ENCODE peak calls at places on chromosomes 5 and 9, in eight cellular contexts. D is neural progenitor cell, C is GM23248, I is GM23338, H is SK-N-SH, F is hepatocyte, R is PC-3, L is OCI-LY7. M is an unnamed sample.

GRCh38 chr9:115596743-115597080 is 478.8 kb upstream of the TNC start:
- DNase-seq in D (no peak), C (peak), I (no peak), H (no peak), F (no peak), R (no peak), L (no peak), M (no peak)

GRCh38 chr5:93279292-93279974 is 301.6 kb downstream of the NR2F1-AS1 start:
- DNase-seq in D (no peak), C (peak), I (no peak), H (peak), F (no peak), R (peak), L (no peak), M (no peak)

GRCh38 chr5:111973946-111974345 is 217.0 kb upstream of the NREP start:
- DNase-seq in D (no peak), C (no peak), I (no peak), H (no peak), F (no peak), R (no peak), L (no peak), M (no peak)

GRCh38 chr5:36390640-36391039 is 88.9 kb upstream of the RANBP3L start:
- DNase-seq in D (no peak), C (no peak), I (no peak), H (no peak), F (no peak), R (no peak), L (no peak), M (no peak)

GRCh38 chr9:111868475-111868874 is 28.1 kb upstream of the UGCG start:
- DNase-seq in D (no peak), C (no peak), I (peak), H (no peak), F (no peak), R (no peak), L (no peak), M (no peak)

GRCh38 chr5:101370240-101370639 is 467.2 kb upstream of the ST8SIA4 start:
- DNase-seq in D (peak), C (peak), I (no peak), H (no peak), F (no peak), R (no peak), L (no peak), M (no peak)

GRCh38 chr9:21933865-21934264 is 60.3 kb downstream of the CDKN2A start:
- DNase-seq in D (no peak), C (peak), I (no peak), H (no peak), F (no peak), R (peak), L (no peak), M (no peak)

GRCh38 chr5:167769846-167770420 is 521.5 kb upstream of the WWC1 start:
- DNase-seq in D (no peak), C (peak), I (no peak), H (no peak), F (no peak), R (no peak), L (no peak), M (no peak)

GRCh38 chr5:113427871-113428574 is 6.8 kb downstream of the TSSK1B start:
- DNase-seq in D (no peak), C (no peak), I (no peak), H (no peak), F (no peak), R (no peak), L (no peak), M (no peak)

GRCh38 chr9:6782378-6782777 is 24.6 kb downstream of the KDM4C start:
- DNase-seq in D (no peak), C (no peak), I (no peak), H (no peak), F (no peak), R (no peak), L (no peak), M (no peak)

GRCh38 chr5:13648822-13649221 is 295.7 kb downstream of the DNAH5 start:
- DNase-seq in D (no peak), C (peak), I (peak), H (no peak), F (no peak), R (no peak), L (no peak), M (no peak)

GRCh38 chr5:109743770-109744212 is 54.1 kb downstream of the MAN2A1 start:
- DNase-seq in D (peak), C (peak), I (peak), H (no peak), F (peak), R (peak), L (no peak), M (no peak)

GRCh38 chr9:133991964-133992779 is at the start of gene VAV2:
- DNase-seq in D (peak), C (peak), I (peak), H (peak), F (peak), R (peak), L (peak), M (peak)

GRCh38 chr9:18208166-18209059 is 265.5 kb upstream of the ADAMTSL1 start:
- DNase-seq in D (peak), C (peak), I (peak), H (peak), F (peak), R (peak), L (peak), M (peak)

GRCh38 chr5:125578551-125578950 is 832.1 kb upstream of the ZNF608 start:
- DNase-seq in D (no peak), C (no peak), I (no peak), H (no peak), F (no peak), R (no peak), L (no peak), M (no peak)

GRCh38 chr5:43066231-43066798 is 26.2 kb upstream of the ANXA2R start:
- DNase-seq in D (peak), C (peak), I (peak), H (peak), F (peak), R (peak), L (peak), M (peak)

GRCh38 chr9:131675437-131676022 is 64.3 kb downstream of the RAPGEF1 start:
- DNase-seq in D (no peak), C (no peak), I (no peak), H (no peak), F (no peak), R (no peak), L (no peak), M (peak)

GRCh38 chr5:119309290-119309818 is 46.5 kb upstream of the TNFAIP8 start:
- DNase-seq in D (no peak), C (no peak), I (no peak), H (no peak), F (no peak), R (no peak), L (peak), M (no peak)

GRCh38 chr5:74261906-74262305 is 378.6 kb downstream of the ENC1 start:
- DNase-seq in D (no peak), C (no peak), I (no peak), H (no peak), F (no peak), R (no peak), L (no peak), M (no peak)

GRCh38 chr5:97281257-97281656 is 98.2 kb upstream of the RIOK2 start:
- DNase-seq in D (no peak), C (no peak), I (no peak), H (no peak), F (no peak), R (no peak), L (no peak), M (no peak)

GRCh38 chr9:31323726-31324444 is 1060.6 kb upstream of the ACO1 start:
- DNase-seq in D (no peak), C (no peak), I (no peak), H (no peak), F (no peak), R (no peak), L (peak), M (peak)

GRCh38 chr9:79968533-79968932 is 396.8 kb downstream of the TLE4 start:
- DNase-seq in D (no peak), C (no peak), I (no peak), H (no peak), F (no peak), R (no peak), L (no peak), M (no peak)

GRCh38 chr9:89410709-89411111 is 87.2 kb downstream of the SEMA4D start:
- DNase-seq in D (no peak), C (peak), I (peak), H (no peak), F (no peak), R (peak), L (no peak), M (no peak)

GRCh38 chr9:124420991-124421543 is 5.8 kb upstream of the PSMB7 start:
- DNase-seq in D (no peak), C (peak), I (peak), H (no peak), F (no peak), R (no peak), L (peak), M (no peak)

GRCh38 chr5:160042674-160043073 is 33.7 kb downstream of the TTC1 start:
- DNase-seq in D (no peak), C (no peak), I (peak), H (no peak), F (no peak), R (no peak), L (no peak), M (no peak)

GRCh38 chr5:137086289-137086838 is 412.8 kb downstream of the SPOCK1 start:
- DNase-seq in D (peak), C (no peak), I (peak), H (no peak), F (no peak), R (no peak), L (no peak), M (no peak)

GRCh38 chr9:134344068-134344820 is 18.0 kb downstream of the RXRA start:
- DNase-seq in D (no peak), C (no peak), I (peak), H (no peak), F (no peak), R (no peak), L (no peak), M (no peak)

GRCh38 chr9:38061326-38061947 is 7.6 kb downstream of the SHB start:
- DNase-seq in D (no peak), C (no peak), I (no peak), H (no peak), F (no peak), R (no peak), L (no peak), M (no peak)

GRCh38 chr9:38057416-38058195 is 11.4 kb downstream of the SHB start:
- DNase-seq in D (peak), C (no peak), I (no peak), H (no peak), F (no peak), R (no peak), L (no peak), M (no peak)

GRCh38 chr9:38060688-38061087 is 8.3 kb downstream of the SHB start:
- DNase-seq in D (no peak), C (no peak), I (no peak), H (peak), F (no peak), R (no peak), L (no peak), M (no peak)

GRCh38 chr9:38059233-38059936 is 9.6 kb downstream of the SHB start:
- DNase-seq in D (no peak), C (peak), I (no peak), H (no peak), F (no peak), R (no peak), L (no peak), M (no peak)

DNA sequence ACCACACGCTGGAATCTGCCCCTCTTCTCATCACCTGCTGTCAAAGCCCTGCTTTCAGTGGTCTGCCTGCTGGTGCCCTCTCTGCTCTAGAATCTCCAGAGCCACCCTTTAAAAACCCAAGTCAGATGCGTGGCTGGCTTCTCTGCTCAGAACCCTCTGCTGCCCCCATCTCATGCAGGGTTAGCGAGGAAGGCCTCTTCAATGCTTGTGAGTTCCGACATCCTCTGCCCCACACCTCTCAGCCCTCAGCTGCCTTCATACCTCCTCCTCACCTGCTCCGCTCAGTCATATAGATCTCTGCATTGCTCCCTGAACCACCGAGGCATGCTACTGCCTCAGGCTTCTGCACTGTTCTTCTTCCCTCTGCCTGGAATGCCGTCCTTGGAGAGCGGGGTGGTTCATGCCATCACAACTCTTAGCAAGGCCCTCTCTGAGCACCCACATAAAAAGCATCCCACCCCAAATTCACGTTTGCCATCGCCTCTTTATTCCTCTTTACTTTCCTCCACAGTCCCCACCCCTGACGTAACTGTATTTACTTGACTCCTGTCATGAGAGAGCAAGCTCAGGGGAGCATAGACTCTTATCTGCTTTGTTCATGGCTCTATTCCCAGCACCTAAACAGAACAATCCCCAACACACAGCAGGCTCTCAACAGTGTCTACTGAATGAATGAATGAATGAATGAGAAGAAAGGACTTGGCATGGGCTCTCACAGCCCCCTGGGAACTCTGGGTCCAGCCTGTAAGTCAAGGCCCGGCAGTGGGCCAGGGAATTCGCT is 10.4 kb downstream of the SHB start:
- DNase-seq in D (no peak), C (no peak), I (no peak), H (no peak), F (no peak), R (no peak), L (no peak), M (no peak)
- H3K27ac ChIP-seq in D (no peak), C (no peak), I (no peak), H (peak), F (peak), R (no peak), L (no peak), M (no peak)

GRCh38 chr5:157026789-157027424 is 32.0 kb downstream of the HAVCR1 start:
- DNase-seq in D (peak), C (peak), I (peak), H (peak), F (peak), R (peak), L (peak), M (peak)
- TF ChIP-seq EZH2phosphoT487 in D (no peak), C (no peak), I (no peak), H (no peak), F (no peak), R (no peak), L (no peak), M (no peak)

DNA sequence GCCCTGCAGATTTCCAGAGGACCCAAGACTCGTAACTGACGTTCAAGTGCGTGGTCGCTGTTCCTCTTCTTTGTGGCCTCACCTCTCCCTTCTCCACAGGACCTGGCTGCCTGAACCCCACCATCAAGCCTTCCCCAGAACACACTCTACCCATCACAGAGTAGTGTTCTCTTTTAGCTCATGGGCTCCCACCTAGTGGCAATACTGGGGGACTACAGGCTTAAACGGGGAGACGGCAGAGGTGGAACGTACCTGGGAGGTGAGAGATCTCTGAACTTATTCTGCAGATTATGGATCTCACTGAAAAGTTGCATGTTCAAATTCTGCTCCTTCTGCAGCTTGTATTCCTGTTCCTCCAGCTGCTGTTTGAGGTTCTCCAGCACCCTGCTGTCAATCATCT is 140.8 kb downstream of the CDK5RAP2 start:
- DNase-seq in D (peak), C (peak), I (peak), H (peak), F (peak), R (peak), L (peak), M (peak)
- H3K27ac ChIP-seq in D (no peak), C (no peak), I (no peak), H (no peak), F (peak), R (no peak), L (no peak), M (no peak)

DNA sequence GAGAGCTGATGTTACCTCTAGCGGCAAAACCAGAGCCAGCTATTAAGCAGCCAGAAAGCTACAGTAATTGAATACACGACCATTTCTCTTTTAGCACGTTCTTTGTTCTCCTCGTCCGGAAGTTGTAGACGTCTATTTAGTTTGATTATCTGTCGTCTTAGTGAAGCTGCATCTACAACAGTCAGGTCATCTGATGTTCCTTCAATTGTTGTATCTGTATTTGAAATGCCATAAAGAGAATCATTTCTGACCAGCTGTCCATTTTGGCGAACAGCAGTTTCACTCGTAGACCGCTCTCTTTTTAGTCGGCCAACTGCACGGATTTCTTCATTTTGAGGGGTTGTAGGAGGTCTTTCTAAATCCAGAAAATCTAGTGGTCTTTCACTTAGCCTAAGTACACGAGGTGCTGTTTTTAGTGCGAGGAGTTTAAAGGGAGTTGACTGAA is 12.6 kb downstream of the PDE6A start:
- DNase-seq in D (no peak), C (peak), I (no peak), H (peak), F (no peak), R (no peak), L (no peak), M (no peak)
- TF ChIP-seq EZH2phosphoT487 in D (no peak), C (no peak), I (no peak), H (no peak), F (no peak), R (no peak), L (no peak), M (no peak)

GRCh38 chr5:140349244-140349643 is 2.8 kb upstream of the HBEGF start:
- DNase-seq in D (no peak), C (peak), I (no peak), H (no peak), F (peak), R (peak), L (no peak), M (no peak)
- H3K27ac ChIP-seq in D (no peak), C (no peak), I (no peak), H (no peak), F (no peak), R (peak), L (no peak), M (no peak)

GRCh38 chr5:116566251-116566650 is 8.4 kb downstream of the SEMA6A start:
- DNase-seq in D (no peak), C (no peak), I (no peak), H (no peak), F (no peak), R (no peak), L (no peak), M (no peak)

GRCh38 chr5:116563909-116564308 is 10.7 kb downstream of the SEMA6A start:
- DNase-seq in D (no peak), C (no peak), I (no peak), H (no peak), F (no peak), R (no peak), L (no peak), M (no peak)

GRCh38 chr5:116562669-116563068 is 12.0 kb downstream of the SEMA6A start:
- DNase-seq in D (no peak), C (no peak), I (no peak), H (no peak), F (no peak), R (no peak), L (no peak), M (no peak)

GRCh38 chr5:116564756-116565593 is 9.6 kb downstream of the SEMA6A start:
- DNase-seq in D (no peak), C (no peak), I (peak), H (no peak), F (no peak), R (no peak), L (no peak), M (no peak)

GRCh38 chr5:116564322-116564721 is 10.3 kb downstream of the SEMA6A start:
- DNase-seq in D (no peak), C (no peak), I (no peak), H (no peak), F (no peak), R (no peak), L (no peak), M (no peak)
- TF ChIP-seq EZH2phosphoT487 in D (no peak), C (no peak), I (no peak), H (no peak), F (no peak), R (no peak), L (no peak), M (no peak)

M was measured in MM.1S.